ENCODE peak calls at places on chromosome 11, in eight cellular contexts. B is naive thymus-derived CD4-positive, alpha-beta T cell; L is left ventricle myocardium inferior; W is cardiac muscle cell; N is CD4-positive, CD25-positive, alpha-beta regulatory T cell; F is IMR-90; I is colonic mucosa; U is breast epithelium. P is an unnamed sample.

GRCh38 chr11:133669371-133670046 is 137.2 kb upstream of the OPCML start:
- DNase-seq in L (no peak), W (no peak), F (no peak), U (no peak), N (no peak), B (no peak), I (no peak), P (no peak)

GRCh38 chr11:134554106-134554505 is 142.1 kb upstream of the B3GAT1 start:
- DNase-seq in B (no peak), U (no peak), I (no peak), F (no peak), L (no peak), N (no peak), W (no peak), P (no peak)

GRCh38 chr11:94144664-94145063 is 16.0 kb downstream of the PANX1 start:
- DNase-seq in B (no peak), F (no peak), W (no peak), U (no peak), I (no peak), L (no peak), N (no peak), P (no peak)

GRCh38 chr11:71420455-71421241 is 27.5 kb downstream of the DHCR7 start:
- DNase-seq in F (peak; percentile 55), N (peak; percentile 35), B (no peak), I (peak; percentile 53), W (peak; percentile 67), U (no peak), L (no peak), P (no peak)

GRCh38 chr11:121389651-121390050 is 62.5 kb upstream of the SORL1 start:
- DNase-seq in U (no peak), F (no peak), W (peak; percentile 13), L (peak; percentile 67), I (no peak), N (no peak), B (no peak), P (no peak)

GRCh38 chr11:13468750-13469149 is 5.7 kb upstream of the BTBD10 start:
- DNase-seq in B (no peak), L (no peak), I (no peak), N (no peak), U (no peak), W (no peak), F (no peak), P (no peak)

GRCh38 chr11:128470081-128470480 is 117.3 kb downstream of the ETS1 start:
- DNase-seq in W (no peak), L (no peak), I (no peak), N (peak; percentile 65), B (no peak), F (no peak), U (no peak), P (peak; percentile 81)

GRCh38 chr11:80783561-80783960 is 1342.7 kb upstream of the TENM4 start:
- DNase-seq in B (no peak), N (no peak), L (no peak), F (no peak), W (no peak), I (no peak), U (no peak), P (no peak)

GRCh38 chr11:72709478-72710238 is 35.4 kb upstream of the PDE2A start:
- DNase-seq in I (no peak), B (no peak), N (no peak), F (no peak), L (no peak), U (no peak), W (no peak), P (no peak)

GRCh38 chr11:77073328-77074001 is 6.7 kb downstream of the CAPN5 start:
- DNase-seq in I (peak; percentile 94), N (no peak), U (peak; percentile 57), F (peak; percentile 94), W (peak; percentile 96), L (peak; percentile 83), B (no peak), P (no peak)

GRCh38 chr11:77075425-77075905 is 8.7 kb downstream of the CAPN5 start:
- DNase-seq in W (no peak), B (no peak), U (peak; percentile 37), F (no peak), N (no peak), L (no peak), I (peak; percentile 85), P (no peak)

GRCh38 chr11:77074626-77075221 is 8.0 kb downstream of the CAPN5 start:
- DNase-seq in W (no peak), U (peak; percentile 36), I (peak; percentile 46), L (no peak), B (no peak), F (no peak), N (no peak), P (no peak)

GRCh38 chr11:77072851-77073327 is 6.1 kb downstream of the CAPN5 start:
- DNase-seq in U (peak; percentile 39), I (peak; percentile 40), B (no peak), F (no peak), N (no peak), W (no peak), L (no peak), P (no peak)

DNA sequence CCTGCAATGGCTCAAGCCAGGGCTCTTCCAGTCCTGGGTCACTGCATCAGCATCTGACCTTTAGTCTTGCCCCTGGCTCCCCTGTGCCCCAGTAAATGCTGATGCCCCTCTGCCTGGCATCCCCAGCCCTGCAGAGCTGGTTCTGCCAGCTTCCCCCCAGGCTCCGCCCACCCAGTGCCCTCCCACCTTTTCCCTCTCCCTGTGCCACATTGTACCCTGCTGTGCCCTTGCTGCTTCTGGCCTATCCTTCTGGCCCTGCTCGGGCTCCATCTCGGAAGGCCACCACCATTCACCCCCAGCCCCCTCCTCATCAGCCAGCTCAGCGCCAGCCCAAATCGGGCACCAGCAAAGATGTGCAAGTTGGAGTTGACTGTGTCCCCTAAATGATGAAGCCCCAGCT is 7.4 kb downstream of the CAPN5 start:
- DNase-seq in N (no peak), L (no peak), B (no peak), F (no peak), W (no peak), U (peak; percentile 30), I (peak; percentile 85), P (no peak)
- H3K4me1 ChIP-seq in N (no peaks in the 10 kb centered on the region), L (peaks cover 32% of the 10 kb centered on the region), B (no peaks in the 10 kb centered on the region), F (peaks cover 30% of the 10 kb centered on the region), W (no peaks in the 10 kb centered on the region), U (peaks cover 5% of the 10 kb centered on the region), I (peaks cover 50% of the 10 kb centered on the region), P (peaks cover 17% of the 10 kb centered on the region)

GRCh38 chr11:130383363-130384168 is 44.8 kb downstream of the ADAMTS8 start:
- DNase-seq in B (no peak), N (no peak), I (no peak), U (no peak), W (peak; percentile 80), L (no peak), F (peak; percentile 100), P (no peak)
- H3K27me3 ChIP-seq in B (no peaks in the 10 kb centered on the region), N (no peaks in the 10 kb centered on the region), I (no peaks in the 10 kb centered on the region), U (no peaks in the 10 kb centered on the region), W (no peaks in the 10 kb centered on the region), L (no peaks in the 10 kb centered on the region), F (peaks cover 20% of the 10 kb centered on the region), P (no peaks in the 10 kb centered on the region)

GRCh38 chr11:847876-848275 is 5.2 kb downstream of the TSPAN4 start:
- DNase-seq in F (no peak), I (no peak), U (no peak), B (no peak), L (no peak), N (no peak), W (no peak), P (no peak)

GRCh38 chr11:848380-848931 is 5.8 kb downstream of the TSPAN4 start:
- DNase-seq in B (peak; percentile 59), I (no peak), U (no peak), L (no peak), F (no peak), N (peak; percentile 50), W (no peak), P (peak; percentile 60)

GRCh38 chr11:850777-851762 is 8.4 kb downstream of the TSPAN4 start:
- DNase-seq in I (no peak), L (no peak), N (peak; percentile 38), B (no peak), W (no peak), U (no peak), F (no peak), P (no peak)

GRCh38 chr11:849951-850776 is 7.5 kb downstream of the TSPAN4 start:
- DNase-seq in B (no peak), L (no peak), F (no peak), U (no peak), I (no peak), N (no peak), W (no peak), P (no peak)

DNA sequence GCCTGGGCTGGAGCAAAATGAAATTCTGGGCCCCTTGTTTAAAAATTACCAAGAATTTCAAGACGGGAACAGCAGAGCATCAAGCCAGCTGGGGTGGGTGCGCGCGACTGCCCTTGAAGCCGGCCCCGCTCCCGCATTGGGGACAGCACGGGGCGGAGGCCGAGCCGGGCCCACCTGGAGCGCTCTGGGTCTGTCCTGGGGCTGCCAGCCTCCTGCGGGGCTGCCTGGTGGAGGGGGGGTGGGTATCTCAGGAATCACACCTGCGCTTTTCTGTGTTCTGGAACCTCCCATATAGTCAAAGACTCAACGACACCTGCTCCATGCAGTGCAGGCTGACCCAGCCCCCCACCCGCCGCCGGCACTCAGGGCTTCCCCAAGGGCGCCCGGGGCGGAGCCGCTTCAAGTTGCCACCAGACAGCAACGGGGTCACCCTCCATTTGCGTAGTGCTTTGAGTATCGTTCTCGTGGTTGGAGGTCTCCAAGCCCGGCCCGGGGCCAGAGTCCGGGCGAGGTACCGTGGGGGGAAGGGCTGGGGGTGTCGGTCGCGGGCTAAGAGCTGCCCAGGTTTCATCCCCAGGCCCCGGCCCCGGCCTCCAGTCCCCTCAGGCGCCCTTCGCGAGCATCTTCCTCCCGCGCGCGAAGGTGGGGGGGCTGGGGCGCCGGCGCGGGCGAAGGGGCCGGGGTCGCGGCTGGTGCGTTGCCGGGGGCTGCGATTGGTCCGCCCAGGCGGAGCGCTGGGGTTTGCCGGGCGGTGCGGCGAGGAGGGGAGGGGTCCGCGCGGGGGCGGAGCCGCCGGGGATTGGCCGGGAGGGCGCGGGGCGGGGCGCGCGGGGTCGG is 6.6 kb downstream of the TSPAN4 start:
- DNase-seq in F (no peak), I (no peak), B (no peak), U (no peak), L (no peak), W (no peak), N (no peak), P (no peak)
- H3K4me1 ChIP-seq in F (peaks cover 38% of the 10 kb centered on the region), I (peaks cover 6% of the 10 kb centered on the region), B (peaks cover 7% of the 10 kb centered on the region), U (peaks cover 26% of the 10 kb centered on the region), L (peaks cover 93% of the 10 kb centered on the region), W (peaks cover 28% of the 10 kb centered on the region), N (peaks cover 19% of the 10 kb centered on the region), P (peaks cover 17% of the 10 kb centered on the region)

DNA sequence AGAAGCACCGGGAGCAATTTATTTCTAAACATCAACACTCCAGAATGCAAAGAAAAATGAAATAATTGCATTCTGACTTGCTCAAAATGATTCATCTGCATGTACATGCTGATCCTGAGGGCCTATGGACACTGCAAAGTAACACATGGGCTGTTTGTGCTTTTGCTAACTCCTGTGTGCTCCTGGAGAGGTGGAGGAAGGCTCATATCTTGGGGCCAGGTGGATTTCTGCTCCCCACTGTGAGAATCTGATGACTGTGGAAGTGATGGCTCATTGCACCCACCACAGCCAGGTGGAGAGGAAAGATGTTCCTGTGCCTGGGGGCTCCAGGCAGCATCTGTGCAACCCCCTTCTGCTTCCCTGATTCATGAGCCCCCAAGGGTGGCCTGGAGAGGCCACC is 202.8 kb downstream of the KIRREL3 start:
- DNase-seq in N (no peak), L (no peak), U (no peak), I (no peak), B (no peak), W (no peak), F (no peak), P (no peak)
- H3K27me3 ChIP-seq in N (no peaks in the 10 kb centered on the region), L (peaks cover 69% of the 10 kb centered on the region), U (no peaks in the 10 kb centered on the region), I (no peaks in the 10 kb centered on the region), B (no peaks in the 10 kb centered on the region), W (peaks cover 17% of the 10 kb centered on the region), F (no peaks in the 10 kb centered on the region), P (no peaks in the 10 kb centered on the region)

GRCh38 chr11:35146074-35146521 is 7.1 kb downstream of the CD44 start:
- DNase-seq in B (no peak), F (no peak), W (no peak), I (no peak), L (no peak), N (peak; percentile 82), U (no peak), P (peak; percentile 32)
- H3K4me1 ChIP-seq in B (peaks cover 86% of the 10 kb centered on the region), F (peaks cover 39% of the 10 kb centered on the region), W (peaks cover 2% of the 10 kb centered on the region), I (peaks cover 13% of the 10 kb centered on the region), L (peaks cover 9% of the 10 kb centered on the region), N (peaks cover 94% of the 10 kb centered on the region), U (no peaks in the 10 kb centered on the region), P (peaks cover 92% of the 10 kb centered on the region)